ENCODE peak calls at places on chromosomes 13 and 19, in five cellular contexts. V, A, H, K and D are unnamed samples.
A peak's percentile ranks its signal among the peaks of the same experiment; 100 is the strongest.

GRCh38 chr19:33781996-33782395 is 14.7 kb upstream of the KCTD15 start:
- DNase-seq in A (no peak), H (no peak), V (no peak), K (no peak), D (no peak)

GRCh38 chr13:73025212-73026012 is 33.4 kb upstream of the KLF5 start:
- DNase-seq in H (no peak), K (no peak), A (peak; percentile 38), V (no peak), D (no peak)

GRCh38 chr19:56141416-56141992 is 417 bp downstream of the ZNF444 start:
- DNase-seq in K (no peak), V (no peak), H (no peak), A (no peak), D (no peak)

GRCh38 chr19:23060016-23060415 is 56.8 kb upstream of the ZNF730 start:
- DNase-seq in H (no peak), A (no peak), V (no peak), K (no peak), D (no peak)

GRCh38 chr19:54506079-54506478 is 3.4 kb downstream of the LAIR2 start:
- DNase-seq in A (no peak), H (no peak), K (no peak), V (no peak), D (no peak)

GRCh38 chr13:70893832-70894231 is 785.6 kb upstream of the KLHL1 start:
- DNase-seq in A (no peak), K (no peak), H (no peak), V (no peak), D (no peak)

GRCh38 chr13:19171563-19171962 is 10.1 kb downstream of the TUBA3C start:
- DNase-seq in V (no peak), A (no peak), H (no peak), K (no peak), D (no peak)

GRCh38 chr13:40503966-40504591 is 162.4 kb downstream of the FOXO1 start:
- DNase-seq in H (peak; percentile 99), V (no peak), K (no peak), A (peak; percentile 99), D (no peak)

GRCh38 chr19:8221161-8221560 is 12.0 kb downstream of the CERS4 start:
- DNase-seq in H (no peak), A (no peak), V (no peak), K (no peak), D (no peak)

GRCh38 chr13:23554000-23554399 is 16.2 kb upstream of the TNFRSF19 start:
- DNase-seq in A (no peak), K (peak; percentile 19), H (no peak), V (no peak), D (no peak)

GRCh38 chr13:113304121-113304520 is 7.1 kb downstream of the LAMP1 start:
- DNase-seq in K (no peak), A (no peak), H (no peak), V (no peak), D (no peak)

GRCh38 chr19:41025411-41025810 is 34.3 kb downstream of the CYP2B6 start:
- DNase-seq in V (no peak), A (no peak), K (no peak), H (no peak), D (no peak)

GRCh38 chr19:40604647-40605200 is 3.6 kb downstream of the LTBP4 start:
- DNase-seq in H (no peak), A (no peak), V (peak; percentile 41), K (no peak), D (no peak)

GRCh38 chr19:1446713-1447564 is 3.0 kb upstream of the APC2 start:
- DNase-seq in V (no peak), H (no peak), K (no peak), A (no peak), D (no peak)

GRCh38 chr13:39370554-39370953 is 232.4 kb downstream of the LHFPL6 start:
- DNase-seq in V (no peak), H (no peak), A (no peak), K (no peak), D (no peak)

GRCh38 chr13:96768524-96768923 is 225.8 kb downstream of the OXGR1 start:
- DNase-seq in A (no peak), V (no peak), H (no peak), K (no peak), D (no peak)

GRCh38 chr13:66940113-66940512 is 290.0 kb downstream of the PCDH9 start:
- DNase-seq in A (peak; percentile 47), K (no peak), V (no peak), H (no peak), D (no peak)

GRCh38 chr19:50214699-50215543 is 11.5 kb downstream of the MYH14 start:
- DNase-seq in H (no peak), V (no peak), K (peak; percentile 52), A (no peak), D (no peak)

GRCh38 chr13:95870421-95870820 is 182.8 kb downstream of the UGGT2 start:
- DNase-seq in V (no peak), A (no peak), K (no peak), H (no peak), D (no peak)

GRCh38 chr13:23743269-23743668 is 145.9 kb downstream of the MIPEP start:
- DNase-seq in V (no peak), A (no peak), K (no peak), H (no peak), D (no peak)

GRCh38 chr19:35994868-35995654 is at the start of gene SDHAF1:
- DNase-seq in A (peak; percentile 92), H (peak; percentile 90), K (peak; percentile 85), V (peak; percentile 95), D (peak; percentile 10)
- TF ChIP-seq EZH2 in A (no peak), H (no peak), K (no peak), V (no peak), D (no peak)

GRCh38 chr13:110644892-110645521 is 29.7 kb downstream of the NAXD start:
- DNase-seq in A (peak; percentile 50), H (no peak), V (no peak), K (no peak), D (no peak)
- TF ChIP-seq POLR2AphosphoS5 in A (no peak), H (no peak), V (no peak), K (no peak), D (peak; percentile 19)

GRCh38 chr19:3375221-3376088 is 9.1 kb downstream of the NFIC start:
- DNase-seq in H (no peak), K (no peak), A (peak; percentile 83), V (peak; percentile 72), D (no peak)
- H3K9ac ChIP-seq in H (no peak overlapping the region), K (no peak overlapping the region), A (no peak overlapping the region), V (peak overlapping the region; percentile 85), D (no peak overlapping the region)

GRCh38 chr19:14959263-14959662 is 18.0 kb downstream of the OR7C2 start:
- DNase-seq in K (no peak), V (no peak), H (no peak), A (no peak), D (no peak)

GRCh38 chr19:14952767-14953166 is 11.5 kb downstream of the OR7C2 start:
- DNase-seq in K (no peak), H (no peak), A (no peak), V (no peak), D (no peak)

GRCh38 chr19:14954071-14954655 is 12.9 kb downstream of the OR7C2 start:
- DNase-seq in H (no peak), K (no peak), V (peak; percentile 83), A (no peak), D (no peak)

GRCh38 chr19:14961956-14962685 is 17.5 kb downstream of the SLC1A6 start:
- DNase-seq in A (no peak), H (no peak), K (no peak), V (no peak), D (no peak)

GRCh38 chr19:14957464-14957863 is 16.2 kb downstream of the OR7C2 start:
- DNase-seq in V (no peak), A (no peak), K (no peak), H (no peak), D (no peak)
- TF ChIP-seq EZH2 in V (no peak), A (no peak), K (no peak), H (no peak), D (no peak)

DNA sequence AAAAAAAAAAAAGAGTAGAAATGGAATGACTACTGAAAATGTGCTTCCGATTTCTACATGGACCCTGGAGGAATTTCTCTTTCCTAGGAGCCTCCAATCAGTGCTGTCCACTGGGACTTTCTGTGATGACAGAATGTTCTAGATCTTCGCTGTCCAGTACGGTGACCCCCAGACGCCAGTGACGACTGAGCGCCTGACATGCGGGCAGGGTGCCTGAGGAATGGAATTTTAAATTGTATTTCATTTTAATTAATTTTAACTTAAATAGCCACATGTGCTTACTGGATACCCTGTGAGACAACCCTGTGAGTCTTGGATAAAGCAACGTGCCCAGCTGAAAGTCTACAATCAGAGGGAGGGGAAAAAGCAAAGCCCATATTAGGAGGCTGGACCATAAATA is 4.1 kb upstream of the TLE6 start:
- DNase-seq in H (no peak), V (no peak), K (no peak), A (no peak), D (no peak)
- TF ChIP-seq POLR2AphosphoS5 in H (no peak), V (no peak), K (no peak), A (no peak), D (no peak)

DNA sequence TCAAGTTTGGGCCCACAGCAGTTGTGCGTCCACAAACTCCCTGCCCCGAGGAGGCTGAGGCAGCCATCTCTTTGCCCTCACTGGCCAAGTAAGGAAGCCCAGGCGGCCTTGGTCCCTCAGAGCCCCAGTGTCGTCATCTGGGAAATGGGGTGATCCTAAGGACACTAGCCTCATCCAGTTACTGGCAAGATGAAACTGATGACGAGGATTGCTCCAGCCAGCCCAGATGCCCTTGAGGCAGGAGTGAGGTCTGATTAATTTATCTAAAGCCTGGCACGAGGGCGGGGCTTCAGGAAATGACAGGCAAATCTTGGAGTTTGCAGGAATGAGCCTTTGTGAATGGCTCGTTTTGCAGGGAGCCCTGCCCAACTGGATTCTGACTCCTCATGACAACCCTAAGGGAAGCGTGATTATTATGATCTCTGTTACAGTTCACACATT is 5.6 kb downstream of the LIPE start:
- DNase-seq in V (no peak), K (no peak), A (peak; percentile 35), H (no peak), D (no peak)
- H3K9ac ChIP-seq in V (no peak overlapping the region), K (no peak overlapping the region), A (no peak overlapping the region), H (no peak overlapping the region), D (no peak overlapping the region)

GRCh38 chr19:44753932-44754742 is 5.6 kb downstream of the BCL3 start:
- DNase-seq in K (no peak), V (peak; percentile 94), A (peak; percentile 55), H (no peak), D (no peak)
- TF ChIP-seq EZH2 in K (no peak), V (no peak), A (no peak), H (no peak), D (no peak)

GRCh38 chr19:3982701-3983541 is 2.3 kb downstream of the EEF2 start:
- DNase-seq in V (peak; percentile 55), A (peak; percentile 12), H (peak; percentile 41), K (no peak), D (no peak)

GRCh38 chr19:3984908-3985642 is at the start of gene EEF2:
- DNase-seq in A (peak; percentile 86), K (peak; percentile 68), H (peak; percentile 69), V (peak; percentile 92), D (peak; percentile 50)

GRCh38 chr19:3983542-3983914 is 1.7 kb downstream of the EEF2 start:
- DNase-seq in A (peak; percentile 4), V (peak; percentile 28), K (no peak), H (no peak), D (no peak)

GRCh38 chr19:3984584-3984907 is 717 bp downstream of the EEF2 start:
- DNase-seq in K (no peak), H (no peak), A (no peak), V (peak; percentile 55), D (no peak)

GRCh38 chr19:3983936-3984583 is 1.2 kb downstream of the EEF2 start:
- DNase-seq in A (peak; percentile 34), K (no peak), H (no peak), V (peak; percentile 58), D (no peak)
- TF ChIP-seq POLR2AphosphoS5 in A (peak; percentile 10), K (no peak), H (peak; percentile 11), V (peak; percentile 33), D (no peak)